ENCODE peak calls at places on chromosome 15, in ten cellular contexts. N, T, M, W, U, R, A, I, J and K are unnamed samples.

GRCh38 chr15:34691024-34691423 is 63.8 kb downstream of the GJD2 start:
- DNase-seq in N (no peak), T (no peak), M (no peak), W (no peak), U (no peak), R (peak), A (peak), I (no peak), J (peak), K (no peak)

GRCh38 chr15:23372284-23372683 is 17.7 kb downstream of the GOLGA8S start:
- DNase-seq in N (no peak), T (peak), M (no peak), W (no peak), U (no peak), R (no peak), A (peak), I (no peak), J (no peak), K (no peak)

GRCh38 chr15:53346583-53346982 is 412.9 kb downstream of the WDR72 start:
- DNase-seq in N (no peak), T (no peak), M (no peak), W (no peak), U (no peak), R (no peak), A (no peak), I (no peak), J (no peak), K (no peak)

GRCh38 chr15:93111451-93111850 is 22.4 kb upstream of the RGMA start:
- DNase-seq in N (no peak), T (no peak), M (no peak), W (no peak), U (no peak), R (no peak), A (no peak), I (no peak), J (no peak), K (no peak)

GRCh38 chr15:85858586-85859375 is 64.1 kb upstream of the KLHL25 start:
- DNase-seq in N (peak), T (peak), M (peak), W (peak), U (peak), R (peak), A (peak), I (peak), J (peak), K (peak)

GRCh38 chr15:60840703-60841411 is 361.9 kb upstream of the ICE2 start:
- DNase-seq in N (no peak), T (peak), M (no peak), W (no peak), U (no peak), R (no peak), A (no peak), I (no peak), J (no peak), K (no peak)

GRCh38 chr15:60338810-60339209 is 59.0 kb downstream of the ANXA2 start:
- DNase-seq in N (no peak), T (no peak), M (no peak), W (no peak), U (no peak), R (no peak), A (no peak), I (no peak), J (no peak), K (no peak)

GRCh38 chr15:62895139-62895866 is 147.2 kb upstream of the TPM1 start:
- DNase-seq in N (no peak), T (peak), M (no peak), W (no peak), U (no peak), R (peak), A (peak), I (no peak), J (peak), K (no peak)

GRCh38 chr15:78956937-78957336 is 12.1 kb upstream of the CTSH start:
- DNase-seq in N (no peak), T (no peak), M (no peak), W (no peak), U (no peak), R (no peak), A (no peak), I (no peak), J (no peak), K (no peak)

GRCh38 chr15:95620934-95621579 is 709.4 kb upstream of the NR2F2 start:
- DNase-seq in N (no peak), T (no peak), M (no peak), W (no peak), U (no peak), R (peak), A (peak), I (no peak), J (peak), K (no peak)

GRCh38 chr15:32861741-32862140 is 143.9 kb downstream of the GREM1 start:
- DNase-seq in N (peak), T (peak), M (peak), W (no peak), U (no peak), R (peak), A (peak), I (peak), J (peak), K (no peak)

GRCh38 chr15:99307735-99308134 is 56.5 kb downstream of the LRRC28 start:
- DNase-seq in N (no peak), T (no peak), M (no peak), W (no peak), U (no peak), R (no peak), A (no peak), I (no peak), J (no peak), K (no peak)

GRCh38 chr15:80003171-80003570 is 32.2 kb upstream of the BCL2A1 start:
- DNase-seq in N (no peak), T (no peak), M (no peak), W (no peak), U (peak), R (no peak), A (no peak), I (no peak), J (no peak), K (no peak)

GRCh38 chr15:42984534-42985034 is 64.0 kb upstream of the TTBK2 start:
- DNase-seq in N (no peak), T (no peak), M (no peak), W (no peak), U (no peak), R (no peak), A (peak), I (no peak), J (no peak), K (no peak)

GRCh38 chr15:86553116-86553515 is 473.4 kb downstream of the AGBL1 start:
- DNase-seq in N (no peak), T (peak), M (no peak), W (no peak), U (no peak), R (no peak), A (no peak), I (no peak), J (no peak), K (no peak)

GRCh38 chr15:32657941-32658340 is 16.4 kb downstream of the SCG5 start:
- DNase-seq in N (no peak), T (no peak), M (no peak), W (no peak), U (no peak), R (no peak), A (no peak), I (no peak), J (no peak), K (no peak)